ENCODE peak calls at places on chromosomes 3 and 15, in five cellular contexts. W, G, S, J and R are unnamed samples.
A peak's percentile ranks its signal among the peaks of the same experiment; 100 is the strongest.

GRCh38 chr3:103389356-103389755 is 954.5 kb downstream of the ZPLD1 start:
- DNase-seq in G (no peak), W (no peak), J (no peak), S (no peak), R (no peak)

GRCh38 chr3:14175383-14176037 is 2.9 kb downstream of the XPC start:
- DNase-seq in G (no peak), J (no peak), W (no peak), S (peak; percentile 24), R (no peak)

GRCh38 chr15:94582368-94582767 is 351.0 kb downstream of the MCTP2 start:
- DNase-seq in S (peak; percentile 26), G (peak; percentile 7), J (peak; percentile 59), W (no peak), R (peak; percentile 85)

GRCh38 chr3:72976182-72976825 is 20.3 kb upstream of the PPP4R2 start:
- DNase-seq in G (no peak), J (no peak), W (no peak), S (no peak), R (no peak)

GRCh38 chr3:149576071-149576564 is 81.7 kb downstream of the WWTR1 start:
- DNase-seq in G (peak; percentile 51), J (no peak), W (peak; percentile 62), S (peak; percentile 65), R (peak; percentile 99)

GRCh38 chr3:176951586-176952292 is 245.5 kb downstream of the TBL1XR1 start:
- DNase-seq in G (no peak), W (no peak), S (no peak), J (no peak), R (no peak)

GRCh38 chr3:195189821-195190220 is 81.1 kb downstream of the XXYLT1 start:
- DNase-seq in S (no peak), W (no peak), J (no peak), G (no peak), R (peak; percentile 79)

GRCh38 chr15:38541046-38541445 is 23.6 kb downstream of the RASGRP1 start:
- DNase-seq in G (no peak), J (no peak), W (no peak), S (no peak), R (no peak)

GRCh38 chr3:100982710-100983109 is 10.5 kb downstream of the ABI3BP start:
- DNase-seq in G (no peak), J (no peak), W (no peak), S (no peak), R (peak; percentile 81)

GRCh38 chr3:182710557-182711157 is 82.6 kb upstream of the ATP11B start:
- DNase-seq in W (peak; percentile 36), J (no peak), G (peak; percentile 16), S (peak; percentile 54), R (peak; percentile 36)

GRCh38 chr15:64386291-64386690 is 1.3 kb upstream of the TRIP4 start:
- DNase-seq in J (no peak), S (no peak), W (no peak), G (no peak), R (no peak)

GRCh38 chr3:98454929-98455328 is 8.1 kb upstream of the OR5K1 start:
- DNase-seq in W (no peak), J (no peak), S (no peak), G (no peak), R (no peak)

GRCh38 chr3:159904911-159905310 is 83.7 kb upstream of the IL12A start:
- DNase-seq in G (no peak), S (no peak), W (no peak), J (no peak), R (no peak)

GRCh38 chr15:93131485-93132075 is 42.6 kb upstream of the RGMA start:
- DNase-seq in S (no peak), W (no peak), G (no peak), J (no peak), R (no peak)

GRCh38 chr15:95626501-95627361 is 703.8 kb upstream of the NR2F2 start:
- DNase-seq in S (no peak), G (no peak), W (no peak), J (no peak), R (no peak)

GRCh38 chr3:9903238-9903624 is 583 bp downstream of the IL17RE start:
- DNase-seq in S (no peak), J (no peak), W (no peak), G (no peak), R (peak; percentile 41)

GRCh38 chr15:90571063-90571541 is 41.4 kb downstream of the CRTC3 start:
- DNase-seq in S (peak; percentile 66), W (no peak), G (no peak), J (no peak), R (no peak)

GRCh38 chr3:15500107-15500724 is 21.3 kb downstream of the COLQ start:
- DNase-seq in W (no peak), J (no peak), G (no peak), S (no peak), R (no peak)

GRCh38 chr3:13509066-13509815 is 29.1 kb downstream of the HDAC11 start:
- DNase-seq in J (no peak), S (no peak), W (no peak), G (no peak), R (no peak)

GRCh38 chr3:177427540-177427939 is 230.3 kb upstream of the TBL1XR1 start:
- DNase-seq in W (no peak), J (no peak), G (no peak), S (no peak), R (no peak)

GRCh38 chr3:123365450-123366143 is 83.3 kb downstream of the ADCY5 start:
- DNase-seq in S (peak; percentile 35), W (peak; percentile 64), G (peak; percentile 16), J (no peak), R (no peak)

GRCh38 chr3:29050155-29050554 is 230.7 kb upstream of the RBMS3 start:
- DNase-seq in G (no peak), J (no peak), S (no peak), W (no peak), R (no peak)

GRCh38 chr15:76730262-76730661 is 174.9 kb downstream of the SCAPER start:
- DNase-seq in J (no peak), G (no peak), W (no peak), S (no peak), R (peak; percentile 39)

GRCh38 chr3:169285057-169285990 is 378.2 kb downstream of the MECOM start:
- DNase-seq in W (no peak), G (no peak), J (no peak), S (no peak), R (no peak)

GRCh38 chr3:94076055-94076454 is 13.2 kb downstream of the NSUN3 start:
- DNase-seq in S (no peak), G (no peak), W (no peak), J (no peak), R (no peak)

GRCh38 chr3:94066829-94067470 is 4.1 kb downstream of the NSUN3 start:
- DNase-seq in W (no peak), G (no peak), S (no peak), J (no peak), R (peak; percentile 29)

GRCh38 chr3:94070341-94070911 is 7.6 kb downstream of the NSUN3 start:
- DNase-seq in G (no peak), W (no peak), J (no peak), S (no peak), R (no peak)

GRCh38 chr3:94069242-94069813 is 6.5 kb downstream of the NSUN3 start:
- DNase-seq in G (peak; percentile 3), W (peak; percentile 10), J (no peak), S (no peak), R (peak; percentile 32)

DNA sequence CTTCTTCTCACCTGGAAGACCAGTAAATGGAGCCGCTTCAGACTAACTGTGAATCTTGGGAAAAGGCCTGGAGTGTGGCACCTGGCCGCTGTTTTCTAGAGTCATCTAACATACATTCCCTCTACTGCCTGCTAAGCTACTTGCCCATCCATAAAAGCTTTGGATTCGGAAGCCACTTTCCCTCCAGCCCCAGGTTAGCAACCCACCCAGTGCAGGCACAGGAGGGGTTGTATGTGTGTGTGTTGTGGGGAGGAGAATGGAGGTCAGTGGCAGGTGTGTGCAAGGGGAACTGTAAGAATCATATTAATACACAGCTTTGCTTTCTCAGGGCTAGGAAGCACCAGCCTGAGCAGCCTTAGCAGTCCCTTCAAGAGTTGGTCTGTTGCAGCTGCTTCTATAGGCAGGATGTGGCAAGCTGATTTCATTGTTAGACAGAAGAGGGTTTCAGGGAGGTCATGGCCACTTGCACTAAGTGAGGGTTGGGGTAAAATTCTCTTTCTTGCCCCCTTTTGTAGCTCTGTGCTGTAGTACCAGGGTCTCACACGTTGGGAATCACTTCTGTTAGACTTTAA is 8.9 kb downstream of the NSUN3 start:
- DNase-seq in J (no peak), W (no peak), S (no peak), G (no peak), R (no peak)
- TF ChIP-seq JUN in J (no peak), W (no peak), S (no peak), G (no peak), R (no peak)

GRCh38 chr15:80073197-80073596 is 13.7 kb downstream of the ZFAND6 start:
- DNase-seq in S (no peak), J (no peak), G (no peak), W (no peak), R (no peak)

GRCh38 chr15:80071652-80072051 is 12.2 kb downstream of the ZFAND6 start:
- DNase-seq in W (no peak), J (no peak), S (no peak), G (no peak), R (no peak)

GRCh38 chr15:80070840-80071239 is 11.4 kb downstream of the ZFAND6 start:
- DNase-seq in W (no peak), S (no peak), G (peak; percentile 82), J (no peak), R (no peak)

GRCh38 chr15:80068578-80068977 is 9.1 kb downstream of the ZFAND6 start:
- DNase-seq in S (no peak), G (no peak), W (no peak), J (no peak), R (no peak)

GRCh38 chr15:80072285-80072684 is 12.8 kb downstream of the ZFAND6 start:
- DNase-seq in G (peak; percentile 91), W (peak; percentile 71), S (peak; percentile 76), J (no peak), R (peak; percentile 95)
- H3K4me1 ChIP-seq in G (peaks cover 82% of the 10 kb centered on the region), W (peaks cover 55% of the 10 kb centered on the region), S (peaks cover 15% of the 10 kb centered on the region), J (peaks cover 15% of the 10 kb centered on the region), R (peaks cover 16% of the 10 kb centered on the region)

DNA sequence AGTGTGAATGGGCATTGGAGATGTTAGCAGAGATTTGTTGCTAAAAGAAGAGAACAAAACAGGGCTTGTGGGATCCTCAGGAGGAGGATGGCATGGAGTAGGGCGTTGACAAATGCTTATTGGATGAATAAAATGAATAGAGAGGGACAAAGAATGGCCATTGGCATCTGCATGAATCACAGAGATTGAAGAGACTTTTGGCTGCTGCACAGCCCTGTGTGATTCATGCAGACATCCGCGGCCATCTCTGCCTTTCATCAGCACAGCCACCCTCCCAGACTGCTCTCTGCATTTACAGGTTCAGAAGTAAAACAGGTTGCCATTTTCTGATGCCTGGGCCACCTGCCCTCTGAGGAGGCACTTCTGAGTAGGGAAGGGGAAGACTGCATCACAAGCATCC is 397.9 kb downstream of the EPHB1 start:
- DNase-seq in W (no peak), S (no peak), G (no peak), J (no peak), R (no peak)
- TF ChIP-seq JUN in W (no peak), S (no peak), G (no peak), J (no peak), R (no peak)

GRCh38 chr3:8491750-8492149 is 9.9 kb upstream of the LMCD1 start:
- DNase-seq in G (no peak), J (no peak), W (no peak), S (no peak), R (no peak)

GRCh38 chr3:8494332-8494731 is 7.3 kb upstream of the LMCD1 start:
- DNase-seq in J (no peak), G (no peak), S (no peak), W (no peak), R (no peak)

GRCh38 chr3:8492744-8493511 is 8.7 kb upstream of the LMCD1 start:
- DNase-seq in J (no peak), W (no peak), S (no peak), G (no peak), R (no peak)

GRCh38 chr3:8491246-8491645 is 10.4 kb upstream of the LMCD1 start:
- DNase-seq in J (no peak), W (no peak), G (no peak), S (no peak), R (no peak)

GRCh38 chr3:8493744-8494143 is 7.9 kb upstream of the LMCD1 start:
- DNase-seq in W (no peak), S (no peak), J (no peak), G (no peak), R (no peak)
- H3K4me1 ChIP-seq in W (peaks cover 50% of the 10 kb centered on the region), S (no peaks in the 10 kb centered on the region), J (peaks cover 11% of the 10 kb centered on the region), G (peaks cover 52% of the 10 kb centered on the region), R (no peaks in the 10 kb centered on the region)